ENCODE peak calls at places on chromosomes 5 and 9, in four cellular contexts. Y, P, O and B are unnamed samples.

GRCh38 chr9:121883281-121884056 is 209.6 kb downstream of the TTLL11 start:
- DNase-seq in P (no peak), O (no peak), Y (no peak), B (no peak)

GRCh38 chr5:122019936-122020590 is 58.0 kb downstream of the LOX start:
- DNase-seq in Y (no peak), O (no peak), P (no peak), B (no peak)

GRCh38 chr9:27542519-27542918 is 12.9 kb upstream of the MOB3B start:
- DNase-seq in Y (no peak), O (no peak), P (no peak), B (no peak)

GRCh38 chr5:174533771-174534221 is 190.6 kb upstream of the MSX2 start:
- DNase-seq in P (no peak), Y (no peak), O (no peak), B (peak)

GRCh38 chr9:92807031-92807756 is 42.6 kb upstream of the BICD2 start:
- DNase-seq in P (no peak), Y (no peak), O (no peak), B (no peak)

GRCh38 chr5:143229426-143229895 is 174.0 kb downstream of the NR3C1 start:
- DNase-seq in O (no peak), Y (no peak), P (no peak), B (no peak)

GRCh38 chr9:83533296-83533695 is 4.9 kb downstream of the FRMD3 start:
- DNase-seq in P (no peak), Y (no peak), O (no peak), B (no peak)

GRCh38 chr9:135474915-135475314 is 4.7 kb upstream of the PPP1R26 start:
- DNase-seq in O (no peak), Y (no peak), P (peak), B (no peak)

GRCh38 chr5:179132586-179133355 is 72.6 kb downstream of the ZNF354C start:
- DNase-seq in O (no peak), P (no peak), Y (no peak), B (no peak)

GRCh38 chr9:113337714-113338113 is 2.4 kb downstream of the WDR31 start:
- DNase-seq in Y (no peak), O (no peak), P (no peak), B (no peak)

DNA sequence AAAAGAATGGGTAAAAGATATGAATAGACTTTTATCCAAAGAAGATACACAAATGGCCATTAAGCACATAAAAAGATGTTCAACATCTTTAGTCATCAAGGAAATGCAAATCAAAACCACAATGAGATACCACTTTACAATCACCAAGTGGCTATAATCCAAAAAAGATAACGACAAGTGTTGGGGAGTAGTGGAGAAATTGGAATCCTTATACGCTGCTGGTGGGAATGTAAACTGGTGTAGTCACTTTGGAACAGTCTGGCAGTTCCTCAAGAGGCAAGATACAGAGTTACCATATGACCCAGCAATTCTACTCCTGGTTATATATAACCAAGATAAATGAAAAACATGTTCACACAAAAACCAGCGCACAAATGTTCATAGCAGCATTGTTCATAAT is 234.9 kb downstream of the SPATA31D1 start:
- DNase-seq in Y (no peak), O (no peak), P (no peak), B (no peak)
- TF ChIP-seq SPI1 in Y (no peak), O (no peak), P (no peak), B (no peak)

DNA sequence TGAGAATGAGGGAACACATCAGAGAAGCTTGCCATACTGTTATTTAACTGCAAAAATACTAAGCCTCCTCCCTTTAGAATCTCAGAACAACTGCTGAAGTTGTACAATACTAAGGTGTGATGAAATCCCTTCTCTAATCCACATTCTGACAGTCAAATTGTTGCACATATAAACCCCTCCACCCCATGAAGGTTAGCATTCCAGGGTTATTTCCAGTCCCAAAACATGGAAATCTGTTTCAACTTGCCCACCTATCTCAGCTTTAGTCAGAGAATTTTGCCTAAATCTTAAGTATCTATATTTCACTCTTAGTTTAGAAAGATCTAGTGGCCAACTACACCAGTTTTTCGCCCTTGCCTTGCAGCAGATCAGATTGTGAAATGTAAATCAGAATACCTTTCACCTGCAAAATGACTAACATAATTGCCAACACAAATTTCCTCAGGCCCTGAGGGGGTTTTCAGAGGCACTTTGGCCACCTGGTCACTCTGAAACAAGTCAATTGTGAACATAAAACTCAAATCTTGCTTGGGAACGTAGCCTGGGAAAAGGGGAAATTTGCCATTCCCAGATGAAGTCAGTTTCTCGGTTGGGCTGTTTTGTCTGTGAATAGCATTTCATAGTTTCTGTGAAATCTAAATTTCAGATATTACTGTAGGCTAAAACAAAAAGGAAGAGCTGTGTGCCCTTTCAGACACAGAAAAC is 93.8 kb downstream of the EFNA5 start:
- DNase-seq in Y (no peak), P (no peak), O (peak), B (no peak)
- TF ChIP-seq SPI1 in Y (no peak), P (no peak), O (no peak), B (no peak)

GRCh38 chr9:70091103-70091502 is 47.5 kb downstream of the MAMDC2 start:
- DNase-seq in Y (no peak), O (no peak), P (no peak), B (no peak)

GRCh38 chr9:70094747-70095146 is 51.1 kb downstream of the MAMDC2 start:
- DNase-seq in P (no peak), Y (no peak), O (no peak), B (no peak)

GRCh38 chr9:70091553-70091952 is 47.9 kb downstream of the MAMDC2 start:
- DNase-seq in Y (no peak), O (no peak), P (no peak), B (no peak)

GRCh38 chr9:70093095-70093494 is 49.4 kb downstream of the MAMDC2 start:
- DNase-seq in P (no peak), O (no peak), Y (no peak), B (no peak)

GRCh38 chr9:70093944-70094343 is 50.3 kb downstream of the MAMDC2 start:
- DNase-seq in O (no peak), P (no peak), Y (no peak), B (no peak)
- TF ChIP-seq SPI1 in O (no peak), P (no peak), Y (no peak), B (no peak)

DNA sequence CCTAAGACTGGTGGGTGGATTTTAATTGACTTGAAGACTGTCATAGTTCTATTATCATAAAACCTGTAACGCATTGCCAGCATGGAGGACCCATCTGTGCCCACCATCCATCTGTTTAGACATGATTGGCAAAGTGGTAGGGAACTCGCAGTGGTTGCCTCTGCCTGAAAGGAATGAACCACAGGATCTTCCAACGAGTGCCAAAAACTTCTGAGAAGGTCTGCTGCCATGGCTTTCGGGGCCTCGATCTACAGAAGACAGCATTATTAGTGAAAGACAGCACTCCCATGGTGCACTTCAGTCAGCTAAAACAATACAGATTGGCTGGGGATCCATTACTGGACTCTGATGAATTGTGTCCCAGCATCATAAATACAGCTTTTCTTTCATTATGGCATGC is 74.4 kb downstream of the ZDHHC21 start:
- DNase-seq in O (no peak), P (no peak), Y (no peak), B (no peak)
- TF ChIP-seq SPI1 in O (no peak), P (no peak), Y (no peak), B (no peak)